ENCODE peak calls at places on chromosome 12, in four cellular contexts. L is activated naive CD4-positive, alpha-beta T cell treated with anti-CD3 and anti-CD28 coated beads for 36 hours; H is activated CD4-positive, alpha-beta T cell treated with anti-CD3 and anti-CD28 coated beads, Interleukin-2, amount 50 U/mL, for 1 hour; J is stimulated activated CD4-positive, alpha-beta T cell treated with anti-CD3 and anti-CD28 coated beads, TNF-alpha, amount 100 ng/mL, for 1 hour. M is an unnamed sample.
A peak's percentile ranks its signal among the peaks of the same experiment; 100 is the strongest.

GRCh38 chr12:49885118-49885517 is 18.6 kb downstream of the FAIM2 start:
- DNase-seq in H (no peak), L (no peak), J (no peak), M (no peak)

GRCh38 chr12:24719293-24719721 is 229.6 kb downstream of the BCAT1 start:
- DNase-seq in H (no peak), L (peak; percentile 69), J (no peak), M (peak; percentile 83)

GRCh38 chr12:116065561-116065960 is 211.9 kb downstream of the MED13L start:
- DNase-seq in J (no peak), L (no peak), H (no peak), M (no peak)

GRCh38 chr12:40015360-40015759 is 90.5 kb downstream of the SLC2A13 start:
- DNase-seq in L (peak; percentile 21), J (no peak), H (no peak), M (peak; percentile 15)

GRCh38 chr12:57131896-57132744 is 3.8 kb downstream of the LRP1 start:
- DNase-seq in H (no peak), J (no peak), L (no peak), M (no peak)

GRCh38 chr12:113237748-113238147 is 16.5 kb downstream of the TPCN1 start:
- DNase-seq in L (no peak), J (no peak), H (no peak), M (no peak)

GRCh38 chr12:53505086-53505485 is 2.2 kb downstream of the NPFF start:
- DNase-seq in J (no peak), L (peak; percentile 2), H (no peak), M (no peak)

GRCh38 chr12:90020006-90020405 is 311.4 kb upstream of the ATP2B1 start:
- DNase-seq in J (no peak), L (no peak), H (no peak), M (no peak)

GRCh38 chr12:8544295-8544694 is 3.6 kb upstream of the CLEC4E start:
- DNase-seq in H (peak; percentile 66), L (peak; percentile 90), J (peak; percentile 48), M (peak; percentile 82)

M was measured in activated CD8-positive, alpha-beta T cell treated with anti-CD3 and anti-CD28 coated beads for 36 hours.